ENCODE peak calls at places on chromosomes 5 and 9, in eight cellular contexts. O is stimulated activated CD4-positive, alpha-beta T cell treated with anti-CD3 and anti-CD28 coated beads, TNF-alpha, amount 100 ng/mL, for 4 hours; L is activated T-cell treated with anti-CD3 and anti-CD28 coated beads, Interleukin-2, amount 50 U/mL, for 1 hour; T is left cardiac atrium; V is body of pancreas; G is BJ; A is HCT116; E is activated CD4-positive, alpha-beta memory T cell treated with anti-CD3 and anti-CD28 coated beads, Interleukin-2, amount 10 ng/mL, durations not matched to agents 7 days and 5 days. S is an unnamed sample.

GRCh38 chr5:136666970-136667620 is 301.8 kb upstream of the TRPC7 start:
- DNase-seq in O (no peak), L (no peak), T (no peak), V (no peak), G (no peak), A (no peak), E (no peak), S (no peak)

GRCh38 chr5:76960004-76960625 is 7.3 kb downstream of the CRHBP start:
- DNase-seq in O (no peak), L (no peak), T (no peak), V (no peak), G (no peak), A (no peak), E (peak; percentile 53), S (peak; percentile 30)

GRCh38 chr9:91045036-91045435 is 243.4 kb downstream of the SYK start:
- DNase-seq in O (no peak), L (no peak), T (no peak), V (no peak), G (no peak), A (no peak), E (no peak), S (peak; percentile 45)

GRCh38 chr5:126443374-126443851 is 20.2 kb downstream of the GRAMD2B start:
- DNase-seq in O (no peak), L (no peak), T (no peak), V (no peak), G (no peak), A (no peak), E (no peak), S (no peak)

GRCh38 chr9:106892632-106893031 is 29.7 kb downstream of the ZNF462 start:
- DNase-seq in O (no peak), L (no peak), T (no peak), V (peak; percentile 40), G (peak; percentile 87), A (peak; percentile 89), E (no peak), S (peak; percentile 95)

GRCh38 chr5:113110117-113110516 is 133.5 kb downstream of the DCP2 start:
- DNase-seq in O (no peak), L (no peak), T (no peak), V (no peak), G (no peak), A (no peak), E (no peak), S (peak; percentile 42)

GRCh38 chr9:123460091-123460490 is 104.1 kb downstream of the CRB2 start:
- DNase-seq in O (no peak), L (no peak), T (no peak), V (no peak), G (no peak), A (no peak), E (no peak), S (no peak)

GRCh38 chr9:80175286-80175906 is 603.6 kb downstream of the TLE4 start:
- DNase-seq in O (no peak), L (no peak), T (no peak), V (peak; percentile 37), G (no peak), A (peak; percentile 7), E (no peak), S (peak; percentile 55)

GRCh38 chr5:55820488-55820887 is 30.7 kb upstream of the IL31RA start:
- DNase-seq in O (no peak), L (no peak), T (no peak), V (no peak), G (no peak), A (no peak), E (no peak), S (no peak)

GRCh38 chr5:173762930-173763329 is 125.2 kb upstream of the CPEB4 start:
- DNase-seq in O (no peak), L (no peak), T (no peak), V (no peak), G (no peak), A (no peak), E (no peak), S (no peak)

GRCh38 chr9:101201626-101202025 is 173.1 kb downstream of the PLPPR1 start:
- DNase-seq in O (no peak), L (no peak), T (no peak), V (peak; percentile 13), G (no peak), A (no peak), E (no peak), S (no peak)

GRCh38 chr5:35010676-35011075 is 37.1 kb downstream of the AGXT2 start:
- DNase-seq in O (no peak), L (no peak), T (no peak), V (no peak), G (no peak), A (no peak), E (no peak), S (no peak)

GRCh38 chr9:129351642-129352151 is 173.6 kb upstream of the IER5L start:
- DNase-seq in O (no peak), L (no peak), T (no peak), V (no peak), G (no peak), A (no peak), E (no peak), S (no peak)

GRCh38 chr9:133008824-133009223 is 22.0 kb upstream of the GTF3C5 start:
- DNase-seq in O (no peak), L (no peak), T (no peak), V (no peak), G (no peak), A (no peak), E (no peak), S (no peak)

GRCh38 chr5:115583474-115583873 is 18.8 kb downstream of the TICAM2 start:
- DNase-seq in O (no peak), L (no peak), T (no peak), V (no peak), G (peak; percentile 89), A (no peak), E (no peak), S (peak; percentile 91)

GRCh38 chr5:4514067-4514648 is 626.0 kb upstream of the ADAMTS16 start:
- DNase-seq in O (no peak), L (no peak), T (no peak), V (no peak), G (no peak), A (no peak), E (no peak), S (no peak)

GRCh38 chr5:132496631-132497487 is 6.3 kb upstream of the IRF1 start:
- DNase-seq in O (peak; percentile 68), L (peak; percentile 64), T (peak; percentile 92), V (peak; percentile 94), G (no peak), A (no peak), E (peak; percentile 78), S (peak; percentile 67)

GRCh38 chr5:9630251-9630650 is at the start of gene TAS2R1:
- DNase-seq in O (no peak), L (no peak), T (no peak), V (no peak), G (no peak), A (no peak), E (no peak), S (no peak)

GRCh38 chr5:78592735-78593386 is 55.7 kb downstream of the LHFPL2 start:
- DNase-seq in O (no peak), L (no peak), T (no peak), V (no peak), G (no peak), A (no peak), E (no peak), S (no peak)

GRCh38 chr5:63963080-63963735 is 963 bp upstream of the HTR1A start:
- DNase-seq in O (no peak), L (no peak), T (no peak), V (peak; percentile 71), G (peak; percentile 6), A (peak; percentile 19), E (peak; percentile 24), S (peak; percentile 92)